ENCODE peak calls at places on chromosomes 4 and X, in nine cellular contexts. One of them, this sample, is unnamed.

GRCh38 chr4:30268370-30268769 is 451.8 kb upstream of the PCDH7 start:
- DNase-seq in ascending aorta: no peak
- DNase-seq in uterus: no peak
- DNase-seq in activated T-cell treated with anti-CD3 and anti-CD28 coated beads, Interleukin-2, amount 50 U/mL, for 4 hours: no peak
- DNase-seq in H54: no peak
- DNase-seq in tibial nerve: no peak
- DNase-seq in PC-9: no peak
- DNase-seq in dorsolateral prefrontal cortex: no peak
- DNase-seq in CD8-positive, alpha-beta memory T cell: no peak
- DNase-seq in this sample: no peak

GRCh38 chr4:161573836-161574235 is 590.0 kb downstream of the FSTL5 start:
- DNase-seq in PC-9: no peak
- DNase-seq in tibial nerve: no peak
- DNase-seq in dorsolateral prefrontal cortex: no peak
- DNase-seq in uterus: no peak
- DNase-seq in CD8-positive, alpha-beta memory T cell: no peak
- DNase-seq in H54: no peak
- DNase-seq in activated T-cell treated with anti-CD3 and anti-CD28 coated beads, Interleukin-2, amount 50 U/mL, for 4 hours: no peak
- DNase-seq in ascending aorta: no peak
- DNase-seq in this sample: no peak

GRCh38 chrX:21528076-21528475 is 130.1 kb downstream of the KLHL34 start:
- DNase-seq in H54: no peak
- DNase-seq in dorsolateral prefrontal cortex: no peak
- DNase-seq in CD8-positive, alpha-beta memory T cell: no peak
- DNase-seq in uterus: no peak
- DNase-seq in ascending aorta: no peak
- DNase-seq in activated T-cell treated with anti-CD3 and anti-CD28 coated beads, Interleukin-2, amount 50 U/mL, for 4 hours: no peak
- DNase-seq in tibial nerve: no peak
- DNase-seq in PC-9: no peak
- DNase-seq in this sample: no peak

GRCh38 chr4:155943610-155944329 is 9.9 kb downstream of the CTSO start:
- DNase-seq in CD8-positive, alpha-beta memory T cell: no peak
- DNase-seq in ascending aorta: no peak
- DNase-seq in H54: no peak
- DNase-seq in uterus: no peak
- DNase-seq in PC-9: no peak
- DNase-seq in dorsolateral prefrontal cortex: no peak
- DNase-seq in tibial nerve: no peak
- DNase-seq in activated T-cell treated with anti-CD3 and anti-CD28 coated beads, Interleukin-2, amount 50 U/mL, for 4 hours: no peak
- DNase-seq in this sample: no peak

GRCh38 chrX:14073561-14073960 is 43.9 kb upstream of the GEMIN8 start:
- DNase-seq in ascending aorta: no peak
- DNase-seq in activated T-cell treated with anti-CD3 and anti-CD28 coated beads, Interleukin-2, amount 50 U/mL, for 4 hours: no peak
- DNase-seq in H54: no peak
- DNase-seq in dorsolateral prefrontal cortex: no peak
- DNase-seq in CD8-positive, alpha-beta memory T cell: no peak
- DNase-seq in tibial nerve: no peak
- DNase-seq in PC-9: no peak
- DNase-seq in uterus: no peak
- DNase-seq in this sample: no peak

GRCh38 chr4:14532436-14532835 is 469.8 kb upstream of the CPEB2 start:
- DNase-seq in CD8-positive, alpha-beta memory T cell: no peak
- DNase-seq in activated T-cell treated with anti-CD3 and anti-CD28 coated beads, Interleukin-2, amount 50 U/mL, for 4 hours: no peak
- DNase-seq in ascending aorta: no peak
- DNase-seq in H54: no peak
- DNase-seq in tibial nerve: no peak
- DNase-seq in uterus: no peak
- DNase-seq in dorsolateral prefrontal cortex: no peak
- DNase-seq in PC-9: no peak
- DNase-seq in this sample: no peak

GRCh38 chr4:133137571-133137970 is 11.5 kb upstream of the PCDH10 start:
- DNase-seq in PC-9: no peak
- DNase-seq in activated T-cell treated with anti-CD3 and anti-CD28 coated beads, Interleukin-2, amount 50 U/mL, for 4 hours: no peak
- DNase-seq in ascending aorta: no peak
- DNase-seq in CD8-positive, alpha-beta memory T cell: no peak
- DNase-seq in dorsolateral prefrontal cortex: no peak
- DNase-seq in H54: no peak
- DNase-seq in uterus: no peak
- DNase-seq in tibial nerve: no peak
- DNase-seq in this sample: no peak

GRCh38 chr4:156968479-156968984 is 3.1 kb downstream of the PDGFC start:
- DNase-seq in uterus: peak
- DNase-seq in PC-9: peak
- DNase-seq in dorsolateral prefrontal cortex: peak
- DNase-seq in activated T-cell treated with anti-CD3 and anti-CD28 coated beads, Interleukin-2, amount 50 U/mL, for 4 hours: no peak
- DNase-seq in CD8-positive, alpha-beta memory T cell: no peak
- DNase-seq in tibial nerve: peak
- DNase-seq in H54: no peak
- DNase-seq in ascending aorta: peak
- DNase-seq in this sample: peak

GRCh38 chr4:165873298-165874071 is 448 bp downstream of the TLL1 start:
- DNase-seq in tibial nerve: no peak
- DNase-seq in uterus: peak
- DNase-seq in activated T-cell treated with anti-CD3 and anti-CD28 coated beads, Interleukin-2, amount 50 U/mL, for 4 hours: no peak
- DNase-seq in dorsolateral prefrontal cortex: no peak
- DNase-seq in ascending aorta: no peak
- DNase-seq in CD8-positive, alpha-beta memory T cell: no peak
- DNase-seq in PC-9: peak
- DNase-seq in H54: no peak
- DNase-seq in this sample: peak

GRCh38 chrX:113195949-113196348 is 355.3 kb upstream of the AMOT start:
- DNase-seq in H54: no peak
- DNase-seq in uterus: no peak
- DNase-seq in ascending aorta: no peak
- DNase-seq in PC-9: no peak
- DNase-seq in activated T-cell treated with anti-CD3 and anti-CD28 coated beads, Interleukin-2, amount 50 U/mL, for 4 hours: no peak
- DNase-seq in tibial nerve: no peak
- DNase-seq in dorsolateral prefrontal cortex: no peak
- DNase-seq in CD8-positive, alpha-beta memory T cell: no peak
- DNase-seq in this sample: no peak

GRCh38 chr4:112284166-112284565 is 1.5 kb downstream of the TIFA start:
- DNase-seq in PC-9: no peak
- DNase-seq in CD8-positive, alpha-beta memory T cell: no peak
- DNase-seq in tibial nerve: no peak
- DNase-seq in dorsolateral prefrontal cortex: no peak
- DNase-seq in H54: no peak
- DNase-seq in ascending aorta: no peak
- DNase-seq in uterus: no peak
- DNase-seq in activated T-cell treated with anti-CD3 and anti-CD28 coated beads, Interleukin-2, amount 50 U/mL, for 4 hours: no peak
- DNase-seq in this sample: no peak

GRCh38 chr4:142858965-142859364 is 12.9 kb upstream of the INPP4B start:
- DNase-seq in uterus: no peak
- DNase-seq in dorsolateral prefrontal cortex: no peak
- DNase-seq in CD8-positive, alpha-beta memory T cell: no peak
- DNase-seq in activated T-cell treated with anti-CD3 and anti-CD28 coated beads, Interleukin-2, amount 50 U/mL, for 4 hours: no peak
- DNase-seq in ascending aorta: no peak
- DNase-seq in tibial nerve: no peak
- DNase-seq in PC-9: no peak
- DNase-seq in H54: no peak
- DNase-seq in this sample: no peak

GRCh38 chr4:2831611-2832308 is 11.9 kb upstream of the ADD1 start:
- DNase-seq in uterus: no peak
- DNase-seq in activated T-cell treated with anti-CD3 and anti-CD28 coated beads, Interleukin-2, amount 50 U/mL, for 4 hours: peak
- DNase-seq in PC-9: no peak
- DNase-seq in dorsolateral prefrontal cortex: no peak
- DNase-seq in ascending aorta: no peak
- DNase-seq in tibial nerve: no peak
- DNase-seq in H54: no peak
- DNase-seq in CD8-positive, alpha-beta memory T cell: no peak
- DNase-seq in this sample: no peak

GRCh38 chr4:149248191-149248590 is 567.5 kb downstream of the IQCM start:
- DNase-seq in PC-9: no peak
- DNase-seq in ascending aorta: no peak
- DNase-seq in CD8-positive, alpha-beta memory T cell: no peak
- DNase-seq in H54: no peak
- DNase-seq in uterus: no peak
- DNase-seq in activated T-cell treated with anti-CD3 and anti-CD28 coated beads, Interleukin-2, amount 50 U/mL, for 4 hours: no peak
- DNase-seq in dorsolateral prefrontal cortex: no peak
- DNase-seq in tibial nerve: no peak
- DNase-seq in this sample: no peak

GRCh38 chrX:112642349-112642748 is 37.4 kb downstream of the LHFPL1 start:
- DNase-seq in PC-9: peak
- DNase-seq in dorsolateral prefrontal cortex: peak
- DNase-seq in uterus: no peak
- DNase-seq in activated T-cell treated with anti-CD3 and anti-CD28 coated beads, Interleukin-2, amount 50 U/mL, for 4 hours: no peak
- DNase-seq in CD8-positive, alpha-beta memory T cell: no peak
- DNase-seq in ascending aorta: no peak
- DNase-seq in H54: no peak
- DNase-seq in tibial nerve: peak
- DNase-seq in this sample: peak

GRCh38 chr4:71773004-71773403 is 10.9 kb downstream of the GC start:
- DNase-seq in ascending aorta: no peak
- DNase-seq in tibial nerve: no peak
- DNase-seq in uterus: no peak
- DNase-seq in dorsolateral prefrontal cortex: no peak
- DNase-seq in H54: no peak
- DNase-seq in CD8-positive, alpha-beta memory T cell: no peak
- DNase-seq in PC-9: no peak
- DNase-seq in activated T-cell treated with anti-CD3 and anti-CD28 coated beads, Interleukin-2, amount 50 U/mL, for 4 hours: no peak
- DNase-seq in this sample: no peak

GRCh38 chr4:177938226-177938625 is 496.0 kb upstream of the AGA start:
- DNase-seq in PC-9: no peak
- DNase-seq in H54: no peak
- DNase-seq in CD8-positive, alpha-beta memory T cell: no peak
- DNase-seq in dorsolateral prefrontal cortex: no peak
- DNase-seq in tibial nerve: no peak
- DNase-seq in ascending aorta: no peak
- DNase-seq in uterus: no peak
- DNase-seq in activated T-cell treated with anti-CD3 and anti-CD28 coated beads, Interleukin-2, amount 50 U/mL, for 4 hours: no peak
- DNase-seq in this sample: no peak

GRCh38 chr4:52015366-52015765 is 4.8 kb downstream of the LRRC66 start:
- DNase-seq in dorsolateral prefrontal cortex: no peak
- DNase-seq in PC-9: no peak
- DNase-seq in tibial nerve: peak
- DNase-seq in uterus: no peak
- DNase-seq in activated T-cell treated with anti-CD3 and anti-CD28 coated beads, Interleukin-2, amount 50 U/mL, for 4 hours: no peak
- DNase-seq in H54: no peak
- DNase-seq in ascending aorta: no peak
- DNase-seq in CD8-positive, alpha-beta memory T cell: no peak
- DNase-seq in this sample: no peak

GRCh38 chrX:136616987-136617685 is 30.8 kb upstream of the CD40LG start:
- DNase-seq in H54: no peak
- DNase-seq in dorsolateral prefrontal cortex: no peak
- DNase-seq in PC-9: no peak
- DNase-seq in uterus: no peak
- DNase-seq in activated T-cell treated with anti-CD3 and anti-CD28 coated beads, Interleukin-2, amount 50 U/mL, for 4 hours: no peak
- DNase-seq in ascending aorta: no peak
- DNase-seq in tibial nerve: no peak
- DNase-seq in CD8-positive, alpha-beta memory T cell: no peak
- DNase-seq in this sample: no peak

GRCh38 chr4:178599521-178599920 is 1157.3 kb upstream of the AGA start:
- DNase-seq in H54: no peak
- DNase-seq in uterus: no peak
- DNase-seq in tibial nerve: no peak
- DNase-seq in activated T-cell treated with anti-CD3 and anti-CD28 coated beads, Interleukin-2, amount 50 U/mL, for 4 hours: no peak
- DNase-seq in dorsolateral prefrontal cortex: no peak
- DNase-seq in ascending aorta: no peak
- DNase-seq in CD8-positive, alpha-beta memory T cell: no peak
- DNase-seq in PC-9: no peak
- DNase-seq in this sample: no peak

GRCh38 chr4:127997534-127998388 is 32.6 kb downstream of the ABHD18 start:
- DNase-seq in H54: peak
- DNase-seq in CD8-positive, alpha-beta memory T cell: no peak
- DNase-seq in uterus: peak
- DNase-seq in ascending aorta: no peak
- DNase-seq in dorsolateral prefrontal cortex: peak
- DNase-seq in activated T-cell treated with anti-CD3 and anti-CD28 coated beads, Interleukin-2, amount 50 U/mL, for 4 hours: no peak
- DNase-seq in tibial nerve: no peak
- DNase-seq in PC-9: no peak
- DNase-seq in this sample: peak

GRCh38 chr4:95547708-95548471 is 883 bp downstream of the UNC5C start:
- DNase-seq in CD8-positive, alpha-beta memory T cell: no peak
- DNase-seq in H54: no peak
- DNase-seq in tibial nerve: no peak
- DNase-seq in PC-9: no peak
- DNase-seq in ascending aorta: no peak
- DNase-seq in activated T-cell treated with anti-CD3 and anti-CD28 coated beads, Interleukin-2, amount 50 U/mL, for 4 hours: no peak
- DNase-seq in uterus: peak
- DNase-seq in dorsolateral prefrontal cortex: peak
- DNase-seq in this sample: no peak

GRCh38 chr4:1767770-1768366 is 25.2 kb upstream of the FGFR3 start:
- DNase-seq in activated T-cell treated with anti-CD3 and anti-CD28 coated beads, Interleukin-2, amount 50 U/mL, for 4 hours: peak
- DNase-seq in ascending aorta: no peak
- DNase-seq in H54: no peak
- DNase-seq in PC-9: peak
- DNase-seq in tibial nerve: no peak
- DNase-seq in CD8-positive, alpha-beta memory T cell: no peak
- DNase-seq in uterus: no peak
- DNase-seq in dorsolateral prefrontal cortex: no peak
- DNase-seq in this sample: peak

GRCh38 chr4:148124512-148124911 is 317.7 kb downstream of the NR3C2 start:
- DNase-seq in uterus: no peak
- DNase-seq in PC-9: no peak
- DNase-seq in ascending aorta: no peak
- DNase-seq in tibial nerve: no peak
- DNase-seq in activated T-cell treated with anti-CD3 and anti-CD28 coated beads, Interleukin-2, amount 50 U/mL, for 4 hours: no peak
- DNase-seq in H54: no peak
- DNase-seq in dorsolateral prefrontal cortex: no peak
- DNase-seq in CD8-positive, alpha-beta memory T cell: no peak
- DNase-seq in this sample: no peak

GRCh38 chrX:102651968-102652744 is 873 bp downstream of the GPRASP1 start:
- DNase-seq in PC-9: no peak
- DNase-seq in dorsolateral prefrontal cortex: peak
- DNase-seq in CD8-positive, alpha-beta memory T cell: peak
- DNase-seq in H54: no peak
- DNase-seq in tibial nerve: peak
- DNase-seq in ascending aorta: no peak
- DNase-seq in activated T-cell treated with anti-CD3 and anti-CD28 coated beads, Interleukin-2, amount 50 U/mL, for 4 hours: peak
- DNase-seq in uterus: peak
- DNase-seq in this sample: peak

GRCh38 chr4:71614626-71615025 is 169.3 kb downstream of the GC start:
- DNase-seq in CD8-positive, alpha-beta memory T cell: no peak
- DNase-seq in activated T-cell treated with anti-CD3 and anti-CD28 coated beads, Interleukin-2, amount 50 U/mL, for 4 hours: no peak
- DNase-seq in tibial nerve: no peak
- DNase-seq in dorsolateral prefrontal cortex: no peak
- DNase-seq in ascending aorta: no peak
- DNase-seq in H54: no peak
- DNase-seq in uterus: no peak
- DNase-seq in PC-9: peak
- DNase-seq in this sample: no peak

This sample was measured in stimulated activated CD4-positive, alpha-beta T cell treated with anti-CD3 and anti-CD28 coated beads, Interleukin-2, amount 100 ng/mL, for 24 hours.